ENCODE peak calls at places on chromosomes 3 and 15, in nine cellular contexts. A is Peyer's patch, J is gastrocnemius medialis, W is H1, T is endothelial cell of umbilical vein, N is transverse colon, D is IMR-90, V is esophagus squamous epithelium, Q is heart left ventricle. B is an unnamed sample. For H3K4me1, the result is how much of the 10 kb centered on the place peaks cover.

GRCh38 chr15:100204771-100205170 is 137.0 kb downstream of the ADAMTS17 start:
- DNase-seq in A (peak), J (no peak), W (no peak), T (no peak), N (no peak), D (no peak), V (no peak), Q (no peak), B (no peak)

GRCh38 chr3:16179771-16180736 is 5.6 kb downstream of the GALNT15 start:
- DNase-seq in A (no peak), J (no peak), W (no peak), T (no peak), N (no peak), D (peak), V (no peak), Q (no peak), B (no peak)

GRCh38 chr15:96337354-96337990 is 7.0 kb downstream of the NR2F2 start:
- DNase-seq in A (no peak), J (no peak), W (no peak), T (peak), N (peak), D (no peak), V (no peak), Q (no peak), B (no peak)

GRCh38 chr3:184472723-184473419 is 88.7 kb upstream of the EPHB3 start:
- DNase-seq in A (no peak), J (peak), W (no peak), T (peak), N (peak), D (no peak), V (no peak), Q (peak), B (peak)

GRCh38 chr3:115580566-115580965 is 42.7 kb upstream of the GAP43 start:
- DNase-seq in A (no peak), J (no peak), W (no peak), T (no peak), N (no peak), D (no peak), V (no peak), Q (no peak), B (no peak)

GRCh38 chr3:67655364-67656121 is 1.1 kb upstream of the SUCLG2 start:
- DNase-seq in A (peak), J (no peak), W (no peak), T (no peak), N (peak), D (no peak), V (no peak), Q (no peak), B (peak)

GRCh38 chr3:143736651-143737050 is 111.6 kb downstream of the SLC9A9 start:
- DNase-seq in A (no peak), J (no peak), W (no peak), T (peak), N (no peak), D (peak), V (no peak), Q (no peak), B (no peak)

GRCh38 chr3:127735767-127736693 is 63.3 kb downstream of the ABTB1 start:
- DNase-seq in A (peak), J (no peak), W (no peak), T (peak), N (peak), D (peak), V (no peak), Q (no peak), B (peak)

GRCh38 chr3:7249493-7250076 is 388.7 kb downstream of the GRM7 start:
- DNase-seq in A (no peak), J (no peak), W (no peak), T (no peak), N (no peak), D (no peak), V (no peak), Q (no peak), B (no peak)

DNA sequence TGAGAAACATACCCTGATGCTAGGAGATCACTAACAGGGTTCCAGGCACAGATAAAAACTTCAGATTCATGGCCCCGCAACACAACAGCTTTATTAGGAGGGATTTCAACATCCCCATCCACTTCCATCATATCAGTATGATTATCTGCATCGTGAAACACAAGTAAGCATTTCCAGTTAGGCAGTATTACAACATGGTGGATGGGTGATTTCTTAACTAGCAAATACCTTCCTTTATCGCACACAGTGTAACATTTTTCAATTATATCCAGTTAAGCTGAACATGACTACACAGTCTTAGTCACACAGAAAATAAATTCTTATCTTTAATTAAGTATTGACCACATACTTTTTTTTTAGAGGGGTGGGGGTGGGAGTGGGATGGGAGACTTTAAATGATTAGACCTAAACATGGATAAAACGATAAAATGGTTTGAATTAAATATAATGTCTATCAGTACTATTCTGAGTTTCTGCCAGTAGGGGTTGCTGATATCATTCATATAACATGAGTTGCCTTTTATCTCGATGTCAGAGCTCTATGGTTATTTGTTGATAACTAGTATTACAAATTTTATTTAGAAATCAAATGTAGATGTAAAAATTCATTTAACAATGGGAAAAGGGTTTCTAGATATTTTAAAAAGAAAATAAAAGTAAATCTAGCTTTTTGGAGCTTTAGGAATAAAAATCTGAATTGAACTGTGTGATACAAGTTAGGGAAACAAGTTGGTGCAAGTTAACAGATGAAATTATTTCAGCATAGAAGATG is 146.6 kb downstream of the TBL1XR1 start:
- DNase-seq in A (no peak), J (no peak), W (no peak), T (peak), N (no peak), D (peak), V (no peak), Q (no peak), B (no peak)
- H3K4me3 ChIP-seq in A (no peak), J (no peak), W (no peak), T (no peak), N (no peak), D (no peak), V (no peak), Q (no peak), B (no peak)

GRCh38 chr3:49020335-49021212 is 1.3 kb upstream of the NDUFAF3 start:
- DNase-seq in A (peak), J (no peak), W (no peak), T (peak), N (peak), D (no peak), V (no peak), Q (peak), B (peak)

GRCh38 chr3:49021213-49021812 is 608 bp upstream of the NDUFAF3 start:
- DNase-seq in A (peak), J (peak), W (peak), T (peak), N (peak), D (peak), V (peak), Q (peak), B (peak)

GRCh38 chr3:49023775-49024174 is 1.9 kb downstream of the NDUFAF3 start:
- DNase-seq in A (no peak), J (no peak), W (no peak), T (no peak), N (no peak), D (no peak), V (no peak), Q (no peak), B (no peak)

GRCh38 chr3:49022751-49023171 is 840 bp downstream of the NDUFAF3 start:
- DNase-seq in A (no peak), J (no peak), W (no peak), T (no peak), N (no peak), D (no peak), V (no peak), Q (no peak), B (peak)

GRCh38 chr3:49021813-49022720 is at the start of gene NDUFAF3:
- DNase-seq in A (peak), J (peak), W (peak), T (peak), N (peak), D (peak), V (peak), Q (peak), B (peak)
- H3K4me1 ChIP-seq in A (under half), J (under half), W (under half), T (under half), N (under half), D (under half), V (under half), Q (under half), B (under half)

GRCh38 chr3:38534604-38535003 is 38.5 kb downstream of the EXOG start:
- DNase-seq in A (no peak), J (no peak), W (no peak), T (no peak), N (no peak), D (no peak), V (no peak), Q (no peak), B (no peak)
- TF ChIP-seq POLR2A in A (no peak), J (no peak), W (no peak), T (no peak), N (no peak), D (no peak), V (no peak), Q (no peak), B (no peak)

GRCh38 chr3:120285508-120285841 is 453 bp upstream of the GPR156 start:
- DNase-seq in A (no peak), J (no peak), W (no peak), T (no peak), N (no peak), D (no peak), V (no peak), Q (no peak), B (no peak)
- H3K4me3 ChIP-seq in A (peak), J (peak), W (peak), T (peak), N (peak), D (peak), V (peak), Q (peak), B (peak)

GRCh38 chr3:5102532-5102931 is 19.6 kb upstream of the ARL8B start:
- DNase-seq in A (no peak), J (no peak), W (no peak), T (no peak), N (no peak), D (no peak), V (no peak), Q (no peak), B (no peak)
- H3K4me1 ChIP-seq in A (under half), J (under half), W (under half), T (under half), N (under half), D (under half), V (under half), Q (under half), B (under half)

DNA sequence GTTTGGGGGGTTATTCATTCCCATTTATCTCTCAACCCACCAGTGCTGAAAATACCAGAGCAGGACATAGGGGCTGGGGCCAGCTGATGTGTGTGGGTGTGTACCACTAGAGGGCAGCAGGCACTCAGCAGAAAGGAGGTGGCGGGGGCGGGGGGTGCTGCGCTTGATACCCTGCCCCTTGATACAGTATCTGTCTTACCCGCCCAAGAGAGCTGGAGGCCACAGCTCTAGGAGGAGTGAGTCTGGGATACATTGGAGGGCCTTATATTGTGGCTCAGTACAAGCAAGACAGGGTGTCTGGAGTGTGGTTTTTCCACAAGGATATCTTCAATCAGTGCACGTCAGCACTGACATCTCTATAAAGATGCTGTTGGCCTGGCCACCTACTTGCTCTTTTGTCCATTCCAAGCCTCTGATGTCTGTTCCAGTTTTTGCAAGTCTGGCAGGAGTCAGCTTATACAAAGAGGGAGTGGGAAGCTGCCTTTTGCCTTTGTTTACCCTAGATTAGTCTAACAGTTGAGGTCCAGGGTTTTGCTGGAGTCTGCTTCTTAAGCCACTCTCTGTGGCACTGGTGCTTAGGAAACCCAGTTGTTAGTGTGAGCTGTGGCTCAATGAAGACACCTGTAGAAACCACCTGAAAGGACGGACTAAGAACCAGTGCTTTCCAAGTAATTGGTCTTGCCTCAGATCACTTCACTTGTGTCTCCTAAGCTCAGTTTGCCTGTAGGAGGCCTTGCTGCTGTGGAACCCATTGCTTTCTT is 1.5 kb upstream of the RBM15B start:
- DNase-seq in A (peak), J (no peak), W (no peak), T (peak), N (peak), D (peak), V (no peak), Q (no peak), B (peak)
- TF ChIP-seq POLR2A in A (no peak), J (no peak), W (no peak), T (no peak), N (no peak), D (peak), V (no peak), Q (no peak), B (no peak)

DNA sequence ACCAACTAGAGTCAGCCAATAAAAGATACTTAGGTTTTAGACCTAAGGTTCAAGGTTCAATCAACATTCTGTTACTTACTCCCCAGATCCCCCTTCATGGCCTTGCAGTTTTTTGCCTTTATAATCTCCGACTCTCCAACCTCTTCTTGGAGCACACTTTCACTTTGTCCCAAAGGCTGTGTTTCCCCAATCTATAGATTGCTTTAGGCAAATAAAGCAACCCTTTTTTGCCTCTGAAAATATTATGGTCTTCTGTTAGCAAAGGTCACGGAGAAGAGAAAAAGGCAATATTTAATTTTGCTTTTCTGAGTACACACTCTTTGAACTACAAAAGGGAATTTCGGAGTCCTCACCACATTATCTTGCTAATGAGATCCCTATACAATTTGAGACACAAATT is 268.1 kb downstream of the PLOD2 start:
- DNase-seq in A (no peak), J (no peak), W (no peak), T (no peak), N (no peak), D (no peak), V (no peak), Q (no peak), B (no peak)
- H3K4me3 ChIP-seq in A (no peak), J (no peak), W (no peak), T (no peak), N (no peak), D (no peak), V (no peak), Q (no peak), B (no peak)

GRCh38 chr3:14628406-14628805 is 23.2 kb upstream of the CCDC174 start:
- DNase-seq in A (no peak), J (no peak), W (no peak), T (no peak), N (no peak), D (no peak), V (no peak), Q (no peak), B (no peak)
- H3K4me1 ChIP-seq in A (under half), J (under half), W (under half), T (under half), N (under half), D (under half), V (under half), Q (under half), B (under half)

B was measured in adrenal gland.